ENCODE peak calls at places on chromosomes 3 and 15, in eight cellular contexts. M is foreskin fibroblast, T is progenitor cell of endocrine pancreas, P is fibroblast of pulmonary artery, U is H9, R is choroid plexus epithelial cell, J is AG09309, Q is AG04449. K is an unnamed sample.
A peak's percentile ranks its signal among the peaks of the same experiment; 100 is the strongest.

GRCh38 chr15:89335289-89336041 is 841 bp upstream of the POLG start:
- DNase-seq in P (no peak), U (peak; percentile 67), J (no peak), Q (no peak), M (no peak), R (peak; percentile 32), T (peak; percentile 36), K (no peak)

GRCh38 chr3:110629917-110630316 is 441.7 kb upstream of the NECTIN3 start:
- DNase-seq in M (no peak), J (no peak), Q (no peak), U (no peak), R (no peak), P (no peak), T (no peak), K (no peak)

GRCh38 chr15:42608110-42608531 is 32.7 kb downstream of the STARD9 start:
- DNase-seq in T (no peak), U (no peak), Q (no peak), R (peak; percentile 29), P (no peak), J (no peak), M (no peak), K (no peak)

GRCh38 chr3:176514297-176514696 is 683.0 kb downstream of the TBL1XR1 start:
- DNase-seq in P (peak; percentile 87), M (peak; percentile 11), R (peak; percentile 73), J (peak; percentile 17), U (peak; percentile 80), T (no peak), Q (no peak), K (no peak)

GRCh38 chr15:55094152-55094551 is 102.6 kb downstream of the RSL24D1 start:
- DNase-seq in J (no peak), Q (no peak), M (no peak), T (no peak), P (no peak), R (no peak), U (no peak), K (no peak)

GRCh38 chr3:87997298-87997697 is 61.5 kb downstream of the CGGBP1 start:
- DNase-seq in P (peak; percentile 29), M (peak; percentile 13), U (no peak), T (no peak), R (peak; percentile 72), Q (no peak), J (no peak), K (no peak)

GRCh38 chr3:115386347-115386746 is 237.0 kb upstream of the GAP43 start:
- DNase-seq in T (no peak), M (no peak), Q (no peak), R (no peak), J (no peak), U (no peak), P (no peak), K (no peak)

GRCh38 chr3:51710631-51711351 is 3.9 kb downstream of the GRM2 start:
- DNase-seq in Q (no peak), T (no peak), P (no peak), J (no peak), U (peak; percentile 74), R (peak; percentile 11), M (no peak), K (no peak)

GRCh38 chr3:71478568-71478967 is 105.0 kb downstream of the FOXP1 start:
- DNase-seq in U (no peak), P (no peak), R (no peak), Q (no peak), M (no peak), J (no peak), T (no peak), K (no peak)

GRCh38 chr15:96274698-96275097 is 55.8 kb upstream of the NR2F2 start:
- DNase-seq in T (no peak), Q (no peak), R (peak; percentile 33), U (no peak), J (no peak), M (no peak), P (peak; percentile 26), K (no peak)

GRCh38 chr3:128572644-128573105 is 77.9 kb downstream of the RPN1 start:
- DNase-seq in R (no peak), M (no peak), T (no peak), Q (no peak), P (no peak), J (no peak), U (peak; percentile 76), K (no peak)

GRCh38 chr15:74725845-74726773 is 781 bp upstream of the CYP1A1 start:
- DNase-seq in T (peak; percentile 42), M (no peak), J (no peak), Q (no peak), P (peak; percentile 8), U (peak; percentile 73), R (peak; percentile 10), K (peak; percentile 65)

GRCh38 chr3:127848131-127849129 is 26.1 kb upstream of the MGLL start:
- DNase-seq in T (no peak), M (peak; percentile 20), R (peak; percentile 70), U (no peak), J (no peak), Q (no peak), P (peak; percentile 21), K (no peak)

DNA sequence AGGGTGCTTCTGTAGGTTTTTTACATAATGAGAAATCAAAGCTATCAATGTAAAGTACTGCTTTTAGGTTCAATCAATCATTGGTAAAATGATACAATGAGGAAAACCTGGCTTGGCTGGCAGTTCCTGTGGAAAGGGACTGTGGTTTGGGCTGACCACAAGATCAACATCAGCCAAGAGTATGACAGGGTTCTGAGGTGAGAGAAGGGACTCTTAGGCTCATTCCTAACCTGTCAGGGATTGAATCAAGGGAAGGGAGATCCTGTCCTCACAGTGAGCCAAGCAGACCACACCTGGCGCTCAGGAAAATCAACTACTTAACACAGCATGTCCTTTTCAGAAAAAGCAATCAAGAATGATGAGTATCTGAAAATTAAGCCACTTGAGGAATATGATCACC is 111.1 kb downstream of the MAGI1 start:
- DNase-seq in P (no peak), M (no peak), T (no peak), U (no peak), Q (no peak), J (no peak), R (peak; percentile 8), K (no peak)
- TF ChIP-seq CTCF in P (no peak), M (no peak), T (no peak), U (no peak), Q (no peak), J (no peak), R (no peak), K (no peak)

GRCh38 chr3:118863731-118864322 is 170.8 kb downstream of the IGSF11 start:
- DNase-seq in Q (no peak), M (no peak), P (no peak), J (no peak), T (no peak), U (peak; percentile 71), R (no peak), K (no peak)
- TF ChIP-seq CTCF in Q (peak; percentile 16), M (no peak), P (no peak), J (no peak), T (peak; percentile 45), U (peak; percentile 62), R (no peak), K (peak; percentile 39)

GRCh38 chr3:122681294-122682015 is 816 bp downstream of the PARP14 start:
- DNase-seq in R (no peak), U (peak; percentile 47), P (peak; percentile 5), M (peak; percentile 6), J (no peak), T (no peak), Q (no peak), K (no peak)

GRCh38 chr3:122682016-122682374 is 1.4 kb downstream of the PARP14 start:
- DNase-seq in Q (no peak), R (no peak), M (no peak), P (no peak), T (no peak), U (no peak), J (no peak), K (no peak)

GRCh38 chr3:122679085-122679466 is 1.6 kb upstream of the PARP14 start:
- DNase-seq in M (peak; percentile 74), U (peak; percentile 81), J (peak; percentile 33), T (peak; percentile 58), Q (peak; percentile 14), P (peak; percentile 84), R (peak; percentile 84), K (peak; percentile 77)

GRCh38 chr3:122679467-122680291 is 960 bp upstream of the PARP14 start:
- DNase-seq in T (no peak), J (no peak), R (peak; percentile 3), Q (no peak), M (peak; percentile 19), P (peak; percentile 28), U (peak; percentile 29), K (no peak)

DNA sequence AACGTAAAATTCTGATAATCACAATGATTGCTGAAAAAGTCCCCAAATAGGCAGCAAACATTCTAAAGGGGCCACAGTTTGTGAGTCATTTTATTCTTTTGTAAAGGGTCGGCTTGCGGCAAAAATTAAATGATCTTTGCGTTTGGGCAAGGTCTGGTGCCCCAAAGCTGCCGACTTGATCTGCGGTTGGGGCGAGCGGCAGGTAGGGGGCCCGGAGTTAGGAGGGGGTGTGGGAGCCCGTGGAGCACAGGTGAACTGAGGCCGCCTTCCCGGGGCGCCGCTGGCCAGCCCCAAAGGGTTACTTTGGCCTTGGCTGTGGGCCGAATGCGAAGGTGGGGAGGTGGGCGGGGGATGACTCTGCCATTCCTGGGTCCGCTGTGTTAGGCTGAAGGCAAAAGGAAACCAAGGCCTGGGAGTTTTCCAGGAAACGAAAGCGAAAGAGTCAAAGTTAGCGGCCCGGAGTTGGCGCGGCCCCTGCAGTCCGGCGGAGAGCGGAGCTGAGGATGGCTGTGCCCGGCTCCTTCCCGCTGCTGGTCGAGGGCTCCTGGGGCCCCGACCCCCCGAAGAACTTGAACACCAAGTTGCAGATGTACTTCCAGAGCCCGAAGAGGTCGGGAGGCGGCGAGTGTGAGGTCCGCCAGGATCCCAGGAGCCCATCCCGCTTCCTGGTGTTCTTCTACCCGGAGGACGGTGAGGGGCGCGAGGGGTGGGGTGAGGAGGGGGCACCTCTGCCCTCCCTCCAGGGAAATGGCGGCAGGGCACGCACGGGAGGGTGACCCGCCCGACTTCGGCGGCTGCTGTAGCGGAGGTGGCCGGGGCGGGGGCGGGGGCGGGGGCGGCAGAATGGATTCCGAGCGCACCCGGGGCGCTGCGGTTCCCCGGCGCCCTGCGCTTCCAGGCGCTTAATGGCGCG is at the start of gene PARP14:
- DNase-seq in M (peak; percentile 55), T (peak; percentile 27), R (peak; percentile 80), Q (no peak), U (peak; percentile 67), J (peak; percentile 21), P (peak; percentile 73), K (peak; percentile 28)
- TF ChIP-seq CTCF in M (no peak), T (peak; percentile 42), R (peak; percentile 27), Q (no peak), U (no peak), J (no peak), P (no peak), K (peak; percentile 11)

DNA sequence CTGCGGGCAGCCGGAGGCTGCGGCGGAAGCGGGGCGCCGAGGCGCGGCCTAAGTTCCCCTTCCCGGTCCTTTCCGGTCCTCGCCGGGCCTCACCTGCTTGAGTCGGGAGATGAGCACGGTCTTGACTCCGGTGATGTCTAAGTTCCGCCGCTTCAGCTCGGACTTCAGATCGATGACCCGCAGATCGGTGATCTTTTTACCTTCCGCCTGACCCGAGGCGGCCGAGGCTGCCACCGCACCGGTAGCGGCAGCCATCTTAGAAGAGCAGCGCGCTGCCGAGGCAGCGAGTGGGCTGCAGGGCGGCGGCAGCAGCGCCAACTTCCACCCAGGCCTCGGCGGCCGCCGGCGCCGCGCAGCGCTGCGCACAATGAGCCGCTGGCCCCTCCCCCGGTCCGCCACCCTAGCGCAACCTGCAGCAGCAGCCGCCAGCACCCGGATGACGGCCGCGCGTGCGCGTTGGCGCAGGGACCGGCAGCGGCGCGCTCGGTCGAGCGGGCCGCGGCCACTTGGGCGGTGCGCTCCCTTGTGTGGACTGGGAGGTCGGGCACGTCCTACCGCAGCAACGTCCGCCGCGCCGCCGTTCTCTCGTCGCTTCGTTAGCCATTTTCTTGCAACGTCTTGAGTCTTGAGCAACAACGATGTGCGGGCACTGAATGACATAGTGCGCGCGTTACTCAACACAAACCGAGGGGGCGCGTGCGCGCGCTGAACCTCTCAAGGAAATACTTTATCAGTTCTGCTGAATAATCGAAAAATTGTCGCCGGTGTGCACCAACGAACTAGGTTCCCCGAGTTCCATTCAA is at the start of gene SLTM:
- DNase-seq in M (peak; percentile 95), R (peak; percentile 95), P (peak; percentile 96), T (peak; percentile 88), U (peak; percentile 95), Q (peak; percentile 76), J (peak; percentile 84), K (peak; percentile 83)
- TF ChIP-seq CTCF in M (no peak), R (peak; percentile 41), P (peak; percentile 24), T (peak; percentile 46), U (peak; percentile 46), Q (no peak), J (no peak), K (peak; percentile 53)

K was measured in neural crest cell.